ENCODE peak calls at places on chromosome 19, in ten cellular contexts. One of them, this sample, is unnamed. For H3K4me1, the result is how much of the 10 kb centered on the place peaks cover.

GRCh38 chr19:39413269-39413902 is 917 bp downstream of the PLEKHG2 start:
- DNase-seq in fibroblast of lung: peak
- DNase-seq in upper lobe of left lung: peak
- DNase-seq in A549: peak
- DNase-seq in mammary epithelial cell: no peak
- DNase-seq in GM23338: peak
- DNase-seq in psoas muscle: peak
- DNase-seq in stomach: no peak
- DNase-seq in mucosa of descending colon: peak
- DNase-seq in tibial artery: peak
- DNase-seq in this sample: peak

GRCh38 chr19:46303702-46304397 is 7.0 kb downstream of the HIF3A start:
- DNase-seq in fibroblast of lung: peak
- DNase-seq in upper lobe of left lung: peak
- DNase-seq in A549: peak
- DNase-seq in mammary epithelial cell: peak
- DNase-seq in GM23338: peak
- DNase-seq in psoas muscle: peak
- DNase-seq in stomach: peak
- DNase-seq in mucosa of descending colon: peak
- DNase-seq in tibial artery: peak
- DNase-seq in this sample: peak

GRCh38 chr19:45473366-45474190 is 5.8 kb downstream of the FOSB start:
- DNase-seq in fibroblast of lung: no peak
- DNase-seq in upper lobe of left lung: no peak
- DNase-seq in A549: no peak
- DNase-seq in mammary epithelial cell: no peak
- DNase-seq in GM23338: peak
- DNase-seq in psoas muscle: no peak
- DNase-seq in stomach: no peak
- DNase-seq in mucosa of descending colon: no peak
- DNase-seq in tibial artery: no peak
- DNase-seq in this sample: peak

GRCh38 chr19:8615022-8615421 is 4.5 kb upstream of the ADAMTS10 start:
- DNase-seq in fibroblast of lung: no peak
- DNase-seq in upper lobe of left lung: no peak
- DNase-seq in A549: no peak
- DNase-seq in mammary epithelial cell: no peak
- DNase-seq in GM23338: no peak
- DNase-seq in psoas muscle: no peak
- DNase-seq in stomach: no peak
- DNase-seq in mucosa of descending colon: no peak
- DNase-seq in tibial artery: no peak
- DNase-seq in this sample: no peak

GRCh38 chr19:7831452-7831851 is 1.4 kb downstream of the EVI5L start:
- DNase-seq in fibroblast of lung: peak
- DNase-seq in upper lobe of left lung: no peak
- DNase-seq in A549: peak
- DNase-seq in mammary epithelial cell: peak
- DNase-seq in GM23338: peak
- DNase-seq in psoas muscle: no peak
- DNase-seq in stomach: peak
- DNase-seq in mucosa of descending colon: no peak
- DNase-seq in tibial artery: no peak
- DNase-seq in this sample: peak

GRCh38 chr19:38792250-38793111 is 3.5 kb downstream of the LGALS7B start:
- DNase-seq in fibroblast of lung: peak
- DNase-seq in upper lobe of left lung: no peak
- DNase-seq in A549: no peak
- DNase-seq in mammary epithelial cell: no peak
- DNase-seq in GM23338: peak
- DNase-seq in psoas muscle: peak
- DNase-seq in stomach: peak
- DNase-seq in mucosa of descending colon: peak
- DNase-seq in tibial artery: no peak
- DNase-seq in this sample: no peak

GRCh38 chr19:55563261-55563690 is 17.4 kb downstream of the ZNF579 start:
- DNase-seq in fibroblast of lung: no peak
- DNase-seq in upper lobe of left lung: peak
- DNase-seq in A549: no peak
- DNase-seq in mammary epithelial cell: no peak
- DNase-seq in GM23338: no peak
- DNase-seq in psoas muscle: peak
- DNase-seq in stomach: peak
- DNase-seq in mucosa of descending colon: peak
- DNase-seq in tibial artery: no peak
- DNase-seq in this sample: no peak

GRCh38 chr19:10797078-10797477 is 38.9 kb downstream of the TMED1 start:
- DNase-seq in fibroblast of lung: no peak
- DNase-seq in upper lobe of left lung: no peak
- DNase-seq in A549: no peak
- DNase-seq in mammary epithelial cell: no peak
- DNase-seq in GM23338: no peak
- DNase-seq in psoas muscle: no peak
- DNase-seq in stomach: no peak
- DNase-seq in mucosa of descending colon: no peak
- DNase-seq in tibial artery: no peak
- DNase-seq in this sample: no peak

GRCh38 chr19:49453013-49453756 is at the start of gene ALDH16A1:
- DNase-seq in fibroblast of lung: peak
- DNase-seq in upper lobe of left lung: peak
- DNase-seq in A549: peak
- DNase-seq in mammary epithelial cell: peak
- DNase-seq in GM23338: peak
- DNase-seq in psoas muscle: peak
- DNase-seq in stomach: peak
- DNase-seq in mucosa of descending colon: peak
- DNase-seq in tibial artery: peak
- DNase-seq in this sample: peak

GRCh38 chr19:49450405-49450804 is 1.2 kb downstream of the PIH1D1 start:
- DNase-seq in fibroblast of lung: no peak
- DNase-seq in upper lobe of left lung: no peak
- DNase-seq in A549: no peak
- DNase-seq in mammary epithelial cell: no peak
- DNase-seq in GM23338: no peak
- DNase-seq in psoas muscle: no peak
- DNase-seq in stomach: no peak
- DNase-seq in mucosa of descending colon: no peak
- DNase-seq in tibial artery: no peak
- DNase-seq in this sample: no peak

GRCh38 chr19:49453757-49454248 is 778 bp downstream of the ALDH16A1 start:
- DNase-seq in fibroblast of lung: no peak
- DNase-seq in upper lobe of left lung: no peak
- DNase-seq in A549: no peak
- DNase-seq in mammary epithelial cell: no peak
- DNase-seq in GM23338: no peak
- DNase-seq in psoas muscle: no peak
- DNase-seq in stomach: no peak
- DNase-seq in mucosa of descending colon: no peak
- DNase-seq in tibial artery: no peak
- DNase-seq in this sample: no peak

GRCh38 chr19:49448432-49448786 is 3.2 kb downstream of the PIH1D1 start:
- DNase-seq in fibroblast of lung: no peak
- DNase-seq in upper lobe of left lung: no peak
- DNase-seq in A549: no peak
- DNase-seq in mammary epithelial cell: no peak
- DNase-seq in GM23338: no peak
- DNase-seq in psoas muscle: no peak
- DNase-seq in stomach: no peak
- DNase-seq in mucosa of descending colon: no peak
- DNase-seq in tibial artery: no peak
- DNase-seq in this sample: no peak

DNA sequence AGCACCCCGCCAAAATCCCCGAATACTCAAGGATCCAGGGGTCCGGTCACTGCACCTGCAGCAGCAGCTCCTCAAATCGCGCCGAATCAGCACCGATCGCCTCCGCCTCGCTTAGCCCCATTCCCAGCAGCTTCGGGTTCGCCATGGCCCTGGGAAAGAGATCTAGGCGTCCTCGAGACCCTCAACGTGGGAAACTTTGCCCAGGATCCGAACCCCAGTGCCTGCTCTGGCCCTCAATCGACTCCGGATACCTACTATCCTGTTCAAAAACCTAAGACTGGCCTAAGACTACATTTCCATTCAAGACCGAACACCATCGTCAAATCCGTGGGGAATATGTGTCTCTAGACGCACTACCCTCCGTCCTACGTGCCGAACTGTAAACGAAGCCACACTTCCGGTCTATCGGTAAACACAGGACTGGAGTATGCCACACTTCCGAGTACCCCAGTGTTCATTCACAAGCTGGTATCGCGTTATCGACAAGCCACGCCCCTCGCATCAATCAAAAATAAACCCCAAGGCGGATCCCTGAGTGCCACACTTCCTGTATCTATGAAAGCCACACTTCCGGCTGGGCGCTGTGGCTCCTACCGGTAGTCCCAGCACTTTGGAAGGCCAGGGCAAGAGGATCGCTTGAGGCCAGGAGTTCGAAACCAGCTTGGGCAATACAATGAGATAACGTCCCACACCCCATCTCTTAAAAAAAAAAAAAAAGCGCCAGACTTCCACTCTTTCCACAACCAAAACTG is at the start of gene PIH1D1:
- DNase-seq in fibroblast of lung: peak
- DNase-seq in upper lobe of left lung: peak
- DNase-seq in A549: peak
- DNase-seq in mammary epithelial cell: peak
- DNase-seq in GM23338: peak
- DNase-seq in psoas muscle: peak
- DNase-seq in stomach: peak
- DNase-seq in mucosa of descending colon: peak
- DNase-seq in tibial artery: peak
- DNase-seq in this sample: peak
- TF ChIP-seq CTCF in fibroblast of lung: peak
- TF ChIP-seq CTCF in upper lobe of left lung: no peak
- TF ChIP-seq CTCF in A549: no peak
- TF ChIP-seq CTCF in mammary epithelial cell: no peak
- TF ChIP-seq CTCF in GM23338: no peak
- TF ChIP-seq CTCF in psoas muscle: no peak
- TF ChIP-seq CTCF in stomach: peak
- TF ChIP-seq CTCF in mucosa of descending colon: peak
- TF ChIP-seq CTCF in tibial artery: no peak
- TF ChIP-seq CTCF in this sample: no peak

DNA sequence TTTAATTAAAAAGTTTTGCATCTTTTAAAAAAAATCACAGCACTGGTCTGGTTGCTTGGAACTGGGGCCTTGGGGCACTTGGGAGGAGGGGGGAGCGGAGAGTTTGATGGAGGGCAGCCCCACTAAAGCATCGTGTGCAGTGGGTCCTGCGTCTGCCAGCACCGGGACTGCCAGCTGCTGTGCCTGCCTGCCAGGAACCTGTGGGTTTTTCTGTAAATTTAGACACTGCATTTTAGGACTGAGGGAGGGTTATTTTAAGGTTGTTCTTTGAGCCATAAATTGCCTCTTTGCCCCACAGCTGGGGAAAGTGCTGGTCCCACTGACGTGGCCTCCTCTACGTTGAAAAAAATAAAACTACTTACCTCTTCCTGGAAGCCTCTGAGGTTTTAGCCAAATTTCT is 2.9 kb downstream of the KLF2 start:
- DNase-seq in fibroblast of lung: no peak
- DNase-seq in upper lobe of left lung: no peak
- DNase-seq in A549: no peak
- DNase-seq in mammary epithelial cell: no peak
- DNase-seq in GM23338: no peak
- DNase-seq in psoas muscle: no peak
- DNase-seq in stomach: no peak
- DNase-seq in mucosa of descending colon: no peak
- DNase-seq in tibial artery: peak
- DNase-seq in this sample: no peak
- H3K4me3 ChIP-seq in fibroblast of lung: no peak
- H3K4me3 ChIP-seq in upper lobe of left lung: peak
- H3K4me3 ChIP-seq in A549: no peak
- H3K4me3 ChIP-seq in mammary epithelial cell: no peak
- H3K4me3 ChIP-seq in GM23338: peak
- H3K4me3 ChIP-seq in psoas muscle: peak
- H3K4me3 ChIP-seq in stomach: peak
- H3K4me3 ChIP-seq in mucosa of descending colon: no peak
- H3K4me3 ChIP-seq in tibial artery: peak
- H3K4me3 ChIP-seq in this sample: no peak

DNA sequence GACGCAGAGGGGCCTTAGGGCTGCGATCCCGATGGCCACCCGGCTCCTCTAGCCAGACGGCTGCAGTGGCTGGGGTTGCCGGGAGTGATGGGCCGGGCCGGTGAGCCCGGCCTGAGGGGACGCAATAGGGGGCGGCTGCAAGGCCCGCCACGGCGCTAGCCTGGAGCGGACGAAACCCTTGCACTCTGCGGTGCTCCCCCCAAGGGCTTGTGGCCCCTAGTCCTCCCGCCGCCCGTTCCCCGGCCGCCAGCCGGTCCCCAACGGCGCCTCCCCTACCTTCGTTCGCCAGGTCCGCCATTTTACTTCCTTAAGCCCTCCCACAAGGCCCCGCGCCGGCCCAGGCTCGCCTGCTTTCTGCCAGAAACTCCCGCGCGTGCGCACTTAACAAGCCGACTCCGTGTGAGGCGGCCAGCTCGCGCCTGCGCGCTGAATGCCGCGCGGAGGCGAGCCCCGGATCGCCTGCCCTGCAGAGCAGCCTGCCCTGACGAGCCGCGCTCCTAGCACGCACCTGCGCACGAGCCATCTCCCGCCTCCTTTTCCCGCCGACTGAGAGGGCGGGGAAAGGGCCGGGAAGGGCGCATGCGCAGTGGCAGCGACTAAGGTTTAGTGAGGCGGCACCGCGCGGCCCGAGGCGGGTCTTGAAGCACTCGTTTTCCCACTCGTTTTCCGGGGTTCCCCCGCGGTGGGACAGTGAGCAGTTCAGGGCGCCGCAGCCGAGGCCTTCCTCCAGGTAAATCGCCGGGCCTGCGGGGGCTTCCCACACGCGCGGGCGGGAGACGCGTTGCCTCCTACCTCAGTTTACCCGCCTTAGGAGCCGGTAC is at the start of gene RANBP3:
- DNase-seq in fibroblast of lung: peak
- DNase-seq in upper lobe of left lung: peak
- DNase-seq in A549: peak
- DNase-seq in mammary epithelial cell: peak
- DNase-seq in GM23338: peak
- DNase-seq in psoas muscle: peak
- DNase-seq in stomach: peak
- DNase-seq in mucosa of descending colon: peak
- DNase-seq in tibial artery: peak
- DNase-seq in this sample: peak
- H3K4me1 ChIP-seq in fibroblast of lung: under half
- H3K4me1 ChIP-seq in upper lobe of left lung: under half
- H3K4me1 ChIP-seq in A549: under half
- H3K4me1 ChIP-seq in mammary epithelial cell: under half
- H3K4me1 ChIP-seq in GM23338: under half
- H3K4me1 ChIP-seq in psoas muscle: under half
- H3K4me1 ChIP-seq in stomach: half or more
- H3K4me1 ChIP-seq in mucosa of descending colon: under half
- H3K4me1 ChIP-seq in tibial artery: under half
- H3K4me1 ChIP-seq in this sample: under half

DNA sequence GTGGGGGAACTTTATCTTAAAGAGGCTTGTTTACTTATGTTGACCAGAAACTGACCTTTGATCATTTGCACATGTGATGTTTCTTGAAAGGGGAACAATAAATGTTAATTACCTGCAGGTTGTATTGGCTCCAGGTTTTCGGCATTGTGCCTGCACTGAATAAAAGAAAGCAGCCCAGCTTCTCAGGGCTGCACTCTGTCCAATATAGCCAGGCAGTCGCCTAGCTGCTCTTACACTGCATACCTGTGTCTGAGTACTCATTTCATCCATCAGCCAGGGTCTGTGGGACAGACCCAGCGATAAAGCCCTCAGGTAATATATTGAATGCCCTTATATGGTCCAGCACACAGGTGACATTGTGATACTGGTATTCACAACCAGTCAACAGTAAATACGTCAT is 8.9 kb upstream of the ZNF726 start:
- DNase-seq in fibroblast of lung: no peak
- DNase-seq in upper lobe of left lung: no peak
- DNase-seq in A549: no peak
- DNase-seq in mammary epithelial cell: no peak
- DNase-seq in GM23338: no peak
- DNase-seq in psoas muscle: no peak
- DNase-seq in stomach: no peak
- DNase-seq in mucosa of descending colon: no peak
- DNase-seq in tibial artery: no peak
- DNase-seq in this sample: no peak
- TF ChIP-seq CTCF in fibroblast of lung: no peak
- TF ChIP-seq CTCF in upper lobe of left lung: no peak
- TF ChIP-seq CTCF in A549: no peak
- TF ChIP-seq CTCF in mammary epithelial cell: no peak
- TF ChIP-seq CTCF in GM23338: no peak
- TF ChIP-seq CTCF in psoas muscle: no peak
- TF ChIP-seq CTCF in stomach: no peak
- TF ChIP-seq CTCF in mucosa of descending colon: no peak
- TF ChIP-seq CTCF in tibial artery: no peak
- TF ChIP-seq CTCF in this sample: no peak

This sample was measured in Caco-2.